ENCODE peak calls at places on chromosomes 16 and 17, in four cellular contexts. G, P, U and F are unnamed samples. For H3K79me2, the result is how much of the 10 kb centered on the place peaks cover.

GRCh38 chr17:75679706-75680201 is 12.6 kb downstream of the SAP30BP start:
- DNase-seq in G (peak), P (no peak), U (no peak), F (no peak)

GRCh38 chr16:66858740-66859396 is 14.7 kb downstream of the CA7 start:
- DNase-seq in G (peak), P (no peak), U (no peak), F (no peak)

GRCh38 chr16:26391833-26392232 is 674.9 kb upstream of the C16orf82 start:
- DNase-seq in G (no peak), P (no peak), U (no peak), F (peak)

GRCh38 chr16:57946181-57946801 is 24.6 kb downstream of the CNGB1 start:
- DNase-seq in G (no peak), P (no peak), U (no peak), F (peak)

GRCh38 chr17:28970879-28971278 is 19.6 kb upstream of the PHF12 start:
- DNase-seq in G (no peak), P (no peak), U (no peak), F (no peak)

GRCh38 chr16:68506331-68507053 is 32.6 kb upstream of the ZFP90 start:
- DNase-seq in G (no peak), P (no peak), U (no peak), F (peak)

GRCh38 chr16:81838794-81839193 is 59.7 kb downstream of the PLCG2 start:
- DNase-seq in G (peak), P (no peak), U (no peak), F (no peak)

GRCh38 chr17:83198366-83199341 is 119.2 kb downstream of the METRNL start:
- DNase-seq in G (no peak), P (no peak), U (no peak), F (no peak)

GRCh38 chr17:49843774-49844350 is 4.0 kb downstream of the TAC4 start:
- DNase-seq in G (no peak), P (peak), U (peak), F (peak)

GRCh38 chr16:85418978-85419491 is 194.1 kb upstream of the GSE1 start:
- DNase-seq in G (no peak), P (no peak), U (no peak), F (no peak)

GRCh38 chr17:65190467-65191095 is 53.4 kb downstream of the RGS9 start:
- DNase-seq in G (peak), P (no peak), U (no peak), F (no peak)

GRCh38 chr16:73054131-73054496 is 6.2 kb upstream of the ZFHX3 start:
- DNase-seq in G (no peak), P (no peak), U (no peak), F (no peak)

GRCh38 chr17:10730956-10731879 is 1.4 kb upstream of the TMEM220 start:
- DNase-seq in G (no peak), P (no peak), U (peak), F (no peak)

GRCh38 chr17:32699247-32699646 is 177.7 kb downstream of the MYO1D start:
- DNase-seq in G (peak), P (no peak), U (no peak), F (no peak)

GRCh38 chr17:16377804-16378400 is 3.0 kb upstream of the UBB start:
- DNase-seq in G (peak), P (no peak), U (no peak), F (no peak)

GRCh38 chr17:40209404-40210093 is 9.6 kb upstream of the WIPF2 start:
- DNase-seq in G (no peak), P (no peak), U (no peak), F (no peak)

GRCh38 chr16:57277586-57277985 is 6.9 kb downstream of the PLLP start:
- DNase-seq in G (peak), P (no peak), U (no peak), F (no peak)

GRCh38 chr17:75501378-75502071 is 13.8 kb downstream of the CASKIN2 start:
- DNase-seq in G (no peak), P (no peak), U (no peak), F (no peak)

GRCh38 chr16:89422527-89422904 is 67.8 kb downstream of the ANKRD11 start:
- DNase-seq in G (no peak), P (no peak), U (no peak), F (no peak)

GRCh38 chr17:54967621-54968258 is 714 bp downstream of the COX11 start:
- DNase-seq in G (peak), P (peak), U (no peak), F (peak)

GRCh38 chr17:31499771-31500554 is 108.5 kb downstream of the RAB11FIP4 start:
- DNase-seq in G (peak), P (no peak), U (peak), F (peak)

GRCh38 chr17:1226308-1226707 is 43.9 kb upstream of the BHLHA9 start:
- DNase-seq in G (no peak), P (no peak), U (no peak), F (no peak)

GRCh38 chr17:76723812-76724211 is 2.6 kb downstream of the JMJD6 start:
- DNase-seq in G (no peak), P (no peak), U (no peak), F (no peak)

GRCh38 chr17:81199482-81199830 is 23.3 kb downstream of the CEP131 start:
- DNase-seq in G (no peak), P (no peak), U (no peak), F (no peak)
- H3K79me2 ChIP-seq in G (under half), P (under half), U (under half), F (under half)

DNA sequence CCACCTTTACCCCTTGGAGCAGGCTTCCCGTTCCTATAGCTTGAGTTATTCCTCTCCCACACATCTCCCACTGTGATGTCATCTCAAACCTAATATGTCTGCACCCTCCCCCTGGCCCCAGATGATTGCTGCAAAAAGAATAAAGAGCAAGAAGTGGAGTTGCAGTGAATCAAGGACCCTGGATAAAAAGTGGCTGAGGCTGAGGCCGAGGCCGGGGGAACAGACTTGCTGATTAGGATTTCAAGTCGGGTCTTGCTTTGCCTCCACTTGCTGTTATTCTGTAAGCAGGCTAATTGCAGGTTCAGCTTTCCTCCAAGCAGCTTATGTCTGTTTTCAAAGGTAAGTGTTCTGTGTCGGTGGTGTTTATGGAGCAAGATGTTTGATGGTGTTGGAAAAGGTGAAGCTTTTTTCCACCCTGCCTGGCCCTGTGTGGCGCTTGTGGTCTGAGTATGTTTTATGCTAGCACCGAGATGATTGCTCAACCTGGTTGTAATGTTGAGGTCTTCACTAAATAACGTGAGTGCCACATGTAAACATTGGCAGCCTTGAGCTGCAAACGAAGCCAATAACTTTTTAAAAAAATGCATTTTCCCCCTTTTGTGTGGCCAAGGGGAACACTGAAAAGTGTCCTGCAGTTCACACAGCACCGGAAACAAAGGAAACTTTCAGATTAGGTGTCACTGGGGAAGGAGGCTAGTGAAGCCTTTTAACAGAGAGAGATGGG is 15.4 kb downstream of the HS3ST3B1 start:
- DNase-seq in G (no peak), P (no peak), U (no peak), F (no peak)
- H3K79me2 ChIP-seq in G (under half), P (under half), U (under half), F (under half)

GRCh38 chr17:72433797-72434196 is 313.0 kb downstream of the SOX9 start:
- DNase-seq in G (no peak), P (no peak), U (no peak), F (no peak)
- H3K79me2 ChIP-seq in G (half or more), P (under half), U (under half), F (under half)

DNA sequence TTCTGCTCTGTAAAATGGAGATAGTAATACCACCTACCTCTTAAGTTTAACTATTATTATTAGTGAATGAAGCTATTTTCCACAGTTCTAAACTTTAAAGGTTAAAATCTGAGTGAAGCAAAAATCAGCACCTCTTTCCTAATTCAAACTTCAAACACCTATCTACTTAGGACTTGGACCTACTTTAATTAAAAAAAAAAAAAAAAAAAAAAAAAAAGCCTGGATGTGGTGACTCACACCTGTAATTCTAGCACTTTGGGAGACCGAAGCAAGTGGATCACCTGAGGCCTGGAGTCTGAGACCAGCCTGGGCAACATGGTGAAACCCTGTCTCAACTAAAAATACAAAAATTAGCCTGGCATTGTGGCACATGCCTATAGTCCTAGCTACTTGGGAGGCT is 5.0 kb upstream of the KANSL1 start:
- DNase-seq in G (no peak), P (no peak), U (no peak), F (peak)
- H3K79me2 ChIP-seq in G (half or more), P (half or more), U (under half), F (under half)

GRCh38 chr17:57906910-57907309 is 48.3 kb downstream of the CUEDC1 start:
- DNase-seq in G (no peak), P (no peak), U (peak), F (peak)
- H3K79me2 ChIP-seq in G (under half), P (under half), U (under half), F (under half)

DNA sequence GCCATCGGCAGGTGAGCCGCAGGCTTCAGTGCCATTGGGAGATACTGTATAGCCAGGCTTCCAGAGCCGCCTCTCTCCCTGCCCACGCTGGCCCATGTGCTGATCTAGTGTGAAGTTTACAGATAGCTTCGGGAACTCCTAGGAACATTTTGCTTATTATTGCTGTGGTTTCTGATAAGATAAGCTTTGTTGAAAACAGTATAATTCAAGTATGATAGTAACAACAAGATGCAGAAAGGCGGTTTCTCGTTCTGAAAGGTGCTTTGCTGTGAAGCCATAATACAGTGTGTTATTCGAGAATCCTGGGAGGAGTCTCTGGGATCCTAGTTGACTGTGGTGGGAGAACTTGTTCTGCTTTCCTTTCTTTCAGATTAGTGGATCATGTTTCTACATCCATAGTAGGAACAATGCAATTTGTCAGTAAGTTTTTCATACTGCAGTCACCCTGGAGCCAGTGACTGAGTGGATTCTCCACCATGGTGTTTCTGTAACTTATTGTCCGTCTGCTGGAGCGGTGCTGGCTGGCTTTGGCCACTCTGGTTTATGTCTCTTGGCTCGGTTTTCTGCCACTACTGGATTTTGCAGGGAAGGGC is 31.5 kb downstream of the RAB11FIP3 start:
- DNase-seq in G (no peak), P (peak), U (no peak), F (no peak)
- H3K79me2 ChIP-seq in G (under half), P (under half), U (under half), F (under half)

GRCh38 chr17:58917228-58917627 is 161.6 kb downstream of the PPM1E start:
- DNase-seq in G (no peak), P (no peak), U (no peak), F (no peak)

GRCh38 chr17:58913971-58914769 is 158.5 kb downstream of the PPM1E start:
- DNase-seq in G (no peak), P (no peak), U (no peak), F (no peak)

GRCh38 chr17:58913552-58913951 is 157.9 kb downstream of the PPM1E start:
- DNase-seq in G (no peak), P (no peak), U (no peak), F (no peak)

DNA sequence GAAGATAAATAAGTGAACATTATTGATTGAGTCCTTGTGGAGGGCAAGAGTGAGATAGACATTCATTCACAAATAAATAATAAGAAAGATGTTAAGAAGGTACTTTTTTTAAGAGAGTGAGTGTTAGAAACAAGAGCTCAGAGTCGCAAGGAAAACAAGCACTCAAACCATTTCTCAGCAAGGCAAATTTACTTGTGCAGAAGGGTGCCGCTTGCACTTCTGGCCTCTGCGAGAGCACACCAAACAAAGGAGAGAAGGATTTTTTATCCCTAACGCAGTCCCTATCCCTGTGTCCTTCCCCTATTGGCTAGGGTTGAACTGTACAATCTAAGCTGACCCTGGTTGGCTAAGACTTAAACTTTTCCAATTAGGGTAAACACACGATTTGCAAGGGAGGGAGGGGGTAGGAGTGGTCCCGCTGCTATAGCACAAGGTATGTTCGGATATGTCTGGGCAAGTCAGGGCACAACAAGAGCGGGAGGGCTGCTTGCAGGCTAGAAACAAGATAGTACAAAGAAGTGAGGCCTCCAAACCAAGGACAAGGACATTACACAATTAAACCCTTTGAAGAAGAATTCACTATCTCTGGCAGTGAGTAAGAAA is 156.2 kb downstream of the PPM1E start:
- DNase-seq in G (no peak), P (no peak), U (peak), F (peak)
- H3K79me2 ChIP-seq in G (under half), P (under half), U (under half), F (under half)

DNA sequence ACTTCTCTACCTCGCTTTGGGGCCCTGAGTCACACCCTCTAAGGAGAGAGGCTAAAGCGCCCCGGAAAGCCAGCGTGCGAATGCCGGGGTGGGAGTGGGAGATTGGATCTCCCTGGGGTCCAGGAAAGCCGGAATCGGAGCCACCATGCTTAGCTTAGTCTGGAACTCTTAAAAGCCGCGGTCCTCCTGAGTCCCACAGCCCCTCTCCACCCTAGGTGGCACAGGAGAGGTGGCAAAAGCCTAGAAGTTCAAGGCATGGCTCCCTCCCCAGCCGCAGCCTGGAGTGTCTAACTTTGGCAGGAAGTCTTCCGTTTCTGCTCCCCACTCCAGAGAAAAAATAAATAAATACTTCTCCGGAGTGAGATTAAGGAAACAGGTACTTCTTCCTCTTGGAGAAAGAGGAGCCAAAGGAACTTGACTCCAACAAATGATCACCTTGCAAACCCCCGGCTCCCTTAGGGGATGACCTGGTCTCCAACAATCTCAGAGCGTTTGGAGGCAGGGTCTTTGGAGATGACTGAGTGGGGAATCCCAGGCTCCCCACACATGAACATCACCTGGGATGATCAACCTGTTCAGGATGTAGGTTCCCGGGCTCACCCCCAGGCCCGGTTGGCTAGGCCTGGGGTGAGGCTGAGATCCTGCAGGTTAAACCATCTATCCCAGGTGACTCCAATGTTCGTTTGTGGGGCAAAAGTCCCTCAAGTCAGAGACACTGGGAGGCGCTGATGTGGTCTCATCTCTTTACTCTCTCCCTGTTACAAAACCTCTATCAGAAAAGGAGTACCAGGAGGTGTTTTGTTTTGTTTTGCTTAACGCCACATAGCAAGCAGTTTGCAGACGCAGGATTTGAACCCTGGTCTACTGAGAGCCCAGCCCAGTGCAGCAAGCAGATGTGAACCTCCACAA is 2.9 kb downstream of the CIITA start:
- DNase-seq in G (no peak), P (no peak), U (no peak), F (no peak)
- H3K79me2 ChIP-seq in G (under half), P (under half), U (under half), F (under half)

GRCh38 chr17:51909971-51910370 is 248.5 kb downstream of the CA10 start:
- DNase-seq in G (no peak), P (no peak), U (no peak), F (no peak)

GRCh38 chr17:51912939-51913338 is 245.6 kb downstream of the CA10 start:
- DNase-seq in G (no peak), P (no peak), U (peak), F (peak)

GRCh38 chr17:51914613-51915012 is 243.9 kb downstream of the CA10 start:
- DNase-seq in G (no peak), P (no peak), U (no peak), F (no peak)

GRCh38 chr17:51908841-51909537 is 249.5 kb downstream of the CA10 start:
- DNase-seq in G (no peak), P (no peak), U (no peak), F (no peak)

GRCh38 chr17:51913491-51913890 is 245.0 kb downstream of the CA10 start:
- DNase-seq in G (no peak), P (no peak), U (no peak), F (peak)
- H3K79me2 ChIP-seq in G (under half), P (under half), U (under half), F (under half)